ENCODE peak calls at places on chromosomes 16 and 17, in nine cellular contexts. Z, L, J, R, W, S, X, G and C are unnamed samples.
A peak's percentile ranks its signal among the peaks of the same experiment; 100 is the strongest.

GRCh38 chr16:57700801-57701551 is 6.4 kb downstream of the DRC7 start:
- DNase-seq in Z (no peak), L (no peak), J (no peak), R (no peak), W (no peak), S (no peak), X (no peak), G (no peak), C (peak; percentile 51)

GRCh38 chr16:1097800-1098199 is 1.8 kb upstream of the C1QTNF8 start:
- DNase-seq in Z (no peak), L (no peak), J (no peak), R (no peak), W (no peak), S (no peak), X (no peak), G (no peak), C (no peak)

GRCh38 chr17:76481091-76481655 is 13.8 kb downstream of the AANAT start:
- DNase-seq in Z (peak; percentile 61), L (no peak), J (no peak), R (no peak), W (no peak), S (no peak), X (no peak), G (no peak), C (no peak)

GRCh38 chr17:61770043-61770442 is 93.3 kb downstream of the BRIP1 start:
- DNase-seq in Z (no peak), L (no peak), J (no peak), R (no peak), W (no peak), S (no peak), X (no peak), G (no peak), C (no peak)

GRCh38 chr17:77164483-77165030 is 23.8 kb downstream of the SEC14L1 start:
- DNase-seq in Z (no peak), L (no peak), J (no peak), R (no peak), W (no peak), S (no peak), X (no peak), G (peak; percentile 47), C (no peak)

GRCh38 chr17:27009087-27009486 is 284.8 kb upstream of the WSB1 start:
- DNase-seq in Z (no peak), L (no peak), J (no peak), R (no peak), W (no peak), S (no peak), X (no peak), G (no peak), C (no peak)

GRCh38 chr17:19409509-19409908 is 1.5 kb upstream of the RNF112 start:
- DNase-seq in Z (no peak), L (no peak), J (peak; percentile 58), R (no peak), W (no peak), S (no peak), X (no peak), G (peak; percentile 84), C (peak; percentile 50)

GRCh38 chr16:14531101-14531500 is 99.0 kb downstream of the PARN start:
- DNase-seq in Z (no peak), L (no peak), J (no peak), R (no peak), W (no peak), S (no peak), X (no peak), G (no peak), C (no peak)

GRCh38 chr17:78838574-78839005 is 2.0 kb downstream of the USP36 start:
- DNase-seq in Z (no peak), L (peak; percentile 63), J (no peak), R (no peak), W (no peak), S (no peak), X (no peak), G (no peak), C (no peak)

GRCh38 chr16:67391424-67392300 is 1.6 kb downstream of the TPPP3 start:
- DNase-seq in Z (peak; percentile 44), L (no peak), J (peak; percentile 31), R (no peak), W (no peak), S (no peak), X (peak; percentile 35), G (no peak), C (no peak)

GRCh38 chr16:86502856-86503748 is 7.2 kb upstream of the FOXF1 start:
- DNase-seq in Z (no peak), L (no peak), J (no peak), R (no peak), W (no peak), S (peak; percentile 48), X (no peak), G (no peak), C (no peak)

GRCh38 chr16:27430923-27431484 is 29.0 kb downstream of the IL21R start:
- DNase-seq in Z (peak; percentile 8), L (no peak), J (peak; percentile 32), R (no peak), W (no peak), S (peak; percentile 25), X (no peak), G (no peak), C (no peak)

GRCh38 chr17:42609182-42609813 is at the start of the genes RETREG3 and TUBG1:
- DNase-seq in Z (peak; percentile 99), L (peak; percentile 98), J (peak; percentile 99), R (peak; percentile 88), W (peak; percentile 92), S (peak; percentile 99), X (peak; percentile 99), G (peak; percentile 100), C (peak; percentile 100)
- TF ChIP-seq CTCF in Z (no peak), L (no peak), J (peak; percentile 42), R (peak; percentile 58), W (peak; percentile 75), S (peak; percentile 33), X (no peak), G (peak; percentile 61), C (peak; percentile 38)

GRCh38 chr16:84184775-84185174 is 2.1 kb downstream of the TAF1C start:
- DNase-seq in Z (peak; percentile 74), L (no peak), J (no peak), R (no peak), W (no peak), S (no peak), X (no peak), G (no peak), C (no peak)
- H3K4me3 ChIP-seq in Z (no peak overlapping the region), L (no peak overlapping the region), J (no peak overlapping the region), R (peak overlapping the region; percentile 97), W (no peak overlapping the region), S (no peak overlapping the region), X (no peak overlapping the region), G (no peak overlapping the region), C (no peak overlapping the region)

GRCh38 chr17:41494524-41494923 is 4.8 kb upstream of the KRT36 start:
- DNase-seq in Z (no peak), L (no peak), J (peak; percentile 45), R (no peak), W (no peak), S (no peak), X (no peak), G (peak; percentile 7), C (no peak)
- TF ChIP-seq CTCF in Z (no peak), L (no peak), J (no peak), R (no peak), W (no peak), S (no peak), X (no peak), G (no peak), C (no peak)

GRCh38 chr16:77790964-77791363 is 2.6 kb downstream of the VAT1L start:
- DNase-seq in Z (no peak), L (no peak), J (no peak), R (no peak), W (no peak), S (no peak), X (no peak), G (no peak), C (no peak)
- H3K4me3 ChIP-seq in Z (no peak overlapping the region), L (no peak overlapping the region), J (no peak overlapping the region), R (no peak overlapping the region), W (no peak overlapping the region), S (no peak overlapping the region), X (no peak overlapping the region), G (no peak overlapping the region), C (no peak overlapping the region)

DNA sequence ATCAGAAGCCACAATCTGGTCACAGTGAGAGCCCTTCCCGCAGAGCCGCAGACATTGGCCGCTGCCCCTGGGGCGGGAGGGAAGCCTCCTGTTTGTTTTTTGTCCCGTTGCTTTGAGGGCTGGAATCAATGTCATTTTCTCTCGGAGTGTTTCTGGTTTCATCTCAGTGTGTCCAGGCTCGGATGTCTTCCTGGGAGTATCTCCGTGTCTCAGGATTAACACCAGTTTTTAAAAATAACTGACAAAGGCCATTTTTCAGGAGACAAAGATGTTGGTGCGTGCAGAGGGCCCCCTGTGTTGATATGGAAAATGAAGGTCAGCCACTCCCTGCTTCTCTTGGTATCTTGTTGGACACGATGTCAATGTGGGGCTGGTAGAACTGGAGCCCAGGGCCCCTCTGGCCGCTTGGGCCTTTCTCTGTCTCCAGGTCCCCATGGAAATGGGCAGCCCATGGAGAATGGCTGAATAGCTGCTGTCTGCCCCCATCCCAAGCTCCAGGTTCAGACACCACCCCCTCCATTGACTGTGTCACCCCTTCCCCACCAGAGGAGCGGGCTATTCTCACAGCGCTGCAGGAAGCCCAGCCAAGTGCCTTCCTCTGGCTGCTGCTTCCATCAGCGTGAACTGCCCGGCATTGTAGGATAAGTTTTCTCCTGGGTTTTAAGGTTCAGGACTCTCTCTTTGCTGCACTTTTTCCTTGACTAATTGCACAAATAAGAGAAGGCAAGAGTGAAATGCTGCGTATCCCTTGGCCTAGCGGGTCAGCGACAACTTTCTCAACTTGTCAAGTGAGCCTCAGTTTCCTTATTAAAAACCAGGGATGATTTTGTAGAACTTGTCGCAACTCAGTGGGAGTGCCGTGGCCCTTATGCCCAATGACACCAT is 72.2 kb upstream of the METTL9 start:
- DNase-seq in Z (no peak), L (no peak), J (no peak), R (no peak), W (no peak), S (no peak), X (peak; percentile 12), G (no peak), C (no peak)
- TF ChIP-seq CTCF in Z (no peak), L (no peak), J (no peak), R (no peak), W (no peak), S (no peak), X (no peak), G (no peak), C (no peak)

GRCh38 chr17:29595107-29595942 is 2.4 kb downstream of the ANKRD13B start:
- DNase-seq in Z (no peak), L (no peak), J (no peak), R (no peak), W (no peak), S (peak; percentile 28), X (no peak), G (peak; percentile 38), C (no peak)
- H3K4me3 ChIP-seq in Z (no peak overlapping the region), L (no peak overlapping the region), J (no peak overlapping the region), R (no peak overlapping the region), W (no peak overlapping the region), S (no peak overlapping the region), X (no peak overlapping the region), G (no peak overlapping the region), C (no peak overlapping the region)

GRCh38 chr17:82897514-82898249 is 57.9 kb upstream of the ZNF750 start:
- DNase-seq in Z (no peak), L (no peak), J (no peak), R (no peak), W (no peak), S (no peak), X (no peak), G (no peak), C (no peak)
- TF ChIP-seq CTCF in Z (no peak), L (no peak), J (no peak), R (no peak), W (no peak), S (no peak), X (no peak), G (no peak), C (no peak)

GRCh38 chr17:81340606-81341346 is 45.7 kb upstream of the SLC38A10 start:
- DNase-seq in Z (peak; percentile 69), L (peak; percentile 80), J (no peak), R (no peak), W (no peak), S (peak; percentile 50), X (no peak), G (no peak), C (peak; percentile 65)
- H3K4me3 ChIP-seq in Z (peak overlapping the region; percentile 31), L (peak overlapping the region; percentile 86), J (peak overlapping the region; percentile 76), R (peak overlapping the region; percentile 69), W (peak overlapping the region; percentile 93), S (peak overlapping the region; percentile 70), X (peak overlapping the region; percentile 78), G (peak overlapping the region; percentile 96), C (peak overlapping the region; percentile 73)